ENCODE peak calls at places on chromosome 14, in six cellular contexts. One of them, this sample, is unnamed.

GRCh38 chr14:96631030-96631429 is 128.8 kb downstream of the PAPOLA start:
- DNase-seq in mammary epithelial cell: no peak
- DNase-seq in fibroblast of pulmonary artery: no peak
- DNase-seq in lower leg skin: peak
- DNase-seq in gastrocnemius medialis: no peak
- DNase-seq in lower lobe of right lung: no peak
- DNase-seq in this sample: no peak

GRCh38 chr14:38442208-38442607 is 186.3 kb upstream of the CLEC14A start:
- DNase-seq in fibroblast of pulmonary artery: peak
- DNase-seq in mammary epithelial cell: no peak
- DNase-seq in lower lobe of right lung: no peak
- DNase-seq in gastrocnemius medialis: no peak
- DNase-seq in lower leg skin: no peak
- DNase-seq in this sample: no peak

GRCh38 chr14:51603495-51603894 is 48.2 kb upstream of the FRMD6 start:
- DNase-seq in gastrocnemius medialis: no peak
- DNase-seq in mammary epithelial cell: no peak
- DNase-seq in fibroblast of pulmonary artery: peak
- DNase-seq in lower lobe of right lung: no peak
- DNase-seq in lower leg skin: no peak
- DNase-seq in this sample: peak

GRCh38 chr14:55805250-55805649 is 225.2 kb downstream of the KTN1 start:
- DNase-seq in fibroblast of pulmonary artery: no peak
- DNase-seq in mammary epithelial cell: no peak
- DNase-seq in gastrocnemius medialis: no peak
- DNase-seq in lower lobe of right lung: no peak
- DNase-seq in lower leg skin: no peak
- DNase-seq in this sample: no peak

GRCh38 chr14:22824711-22825359 is 4.9 kb upstream of the MRPL52 start:
- DNase-seq in lower lobe of right lung: no peak
- DNase-seq in lower leg skin: peak
- DNase-seq in gastrocnemius medialis: no peak
- DNase-seq in mammary epithelial cell: peak
- DNase-seq in fibroblast of pulmonary artery: peak
- DNase-seq in this sample: peak

GRCh38 chr14:77301103-77301502 is 19.6 kb downstream of the POMT2 start:
- DNase-seq in lower leg skin: peak
- DNase-seq in mammary epithelial cell: peak
- DNase-seq in fibroblast of pulmonary artery: peak
- DNase-seq in gastrocnemius medialis: peak
- DNase-seq in lower lobe of right lung: peak
- DNase-seq in this sample: peak

GRCh38 chr14:42200951-42201350 is 594.3 kb downstream of the LRFN5 start:
- DNase-seq in lower lobe of right lung: no peak
- DNase-seq in fibroblast of pulmonary artery: no peak
- DNase-seq in mammary epithelial cell: no peak
- DNase-seq in lower leg skin: no peak
- DNase-seq in gastrocnemius medialis: no peak
- DNase-seq in this sample: no peak

GRCh38 chr14:56195727-56196126 is 77.5 kb downstream of the PELI2 start:
- DNase-seq in lower lobe of right lung: no peak
- DNase-seq in lower leg skin: no peak
- DNase-seq in fibroblast of pulmonary artery: no peak
- DNase-seq in gastrocnemius medialis: no peak
- DNase-seq in mammary epithelial cell: no peak
- DNase-seq in this sample: no peak

GRCh38 chr14:23137221-23138172 is 18.4 kb upstream of the CEBPE start:
- DNase-seq in lower lobe of right lung: no peak
- DNase-seq in mammary epithelial cell: peak
- DNase-seq in lower leg skin: no peak
- DNase-seq in fibroblast of pulmonary artery: no peak
- DNase-seq in gastrocnemius medialis: no peak
- DNase-seq in this sample: peak

GRCh38 chr14:60722836-60723217 is 1.3 kb downstream of the SIX4 start:
- DNase-seq in fibroblast of pulmonary artery: no peak
- DNase-seq in lower lobe of right lung: no peak
- DNase-seq in mammary epithelial cell: no peak
- DNase-seq in lower leg skin: no peak
- DNase-seq in gastrocnemius medialis: peak
- DNase-seq in this sample: no peak

GRCh38 chr14:99043756-99044155 is 228.2 kb downstream of the BCL11B start:
- DNase-seq in mammary epithelial cell: no peak
- DNase-seq in lower lobe of right lung: no peak
- DNase-seq in lower leg skin: peak
- DNase-seq in gastrocnemius medialis: no peak
- DNase-seq in fibroblast of pulmonary artery: no peak
- DNase-seq in this sample: no peak

GRCh38 chr14:22850944-22851790 is 14.8 kb downstream of the MMP14 start:
- DNase-seq in lower lobe of right lung: peak
- DNase-seq in gastrocnemius medialis: peak
- DNase-seq in fibroblast of pulmonary artery: peak
- DNase-seq in lower leg skin: peak
- DNase-seq in mammary epithelial cell: peak
- DNase-seq in this sample: peak

GRCh38 chr14:44846232-44846824 is 115.4 kb downstream of the KLHL28 start:
- DNase-seq in fibroblast of pulmonary artery: peak
- DNase-seq in lower lobe of right lung: no peak
- DNase-seq in lower leg skin: no peak
- DNase-seq in gastrocnemius medialis: no peak
- DNase-seq in mammary epithelial cell: peak
- DNase-seq in this sample: peak

GRCh38 chr14:71711131-71711530 is 221.1 kb upstream of the RGS6 start:
- DNase-seq in lower lobe of right lung: no peak
- DNase-seq in gastrocnemius medialis: no peak
- DNase-seq in lower leg skin: no peak
- DNase-seq in fibroblast of pulmonary artery: no peak
- DNase-seq in mammary epithelial cell: no peak
- DNase-seq in this sample: no peak

GRCh38 chr14:96589577-96589976 is 87.4 kb downstream of the PAPOLA start:
- DNase-seq in lower leg skin: peak
- DNase-seq in mammary epithelial cell: no peak
- DNase-seq in fibroblast of pulmonary artery: no peak
- DNase-seq in gastrocnemius medialis: no peak
- DNase-seq in lower lobe of right lung: no peak
- DNase-seq in this sample: no peak

GRCh38 chr14:64807588-64807987 is 72.1 kb downstream of the SPTB start:
- DNase-seq in lower leg skin: no peak
- DNase-seq in fibroblast of pulmonary artery: no peak
- DNase-seq in lower lobe of right lung: no peak
- DNase-seq in gastrocnemius medialis: no peak
- DNase-seq in mammary epithelial cell: no peak
- DNase-seq in this sample: no peak

GRCh38 chr14:25620515-25620914 is 570.6 kb upstream of the STXBP6 start:
- DNase-seq in lower lobe of right lung: no peak
- DNase-seq in lower leg skin: no peak
- DNase-seq in mammary epithelial cell: no peak
- DNase-seq in gastrocnemius medialis: no peak
- DNase-seq in fibroblast of pulmonary artery: no peak
- DNase-seq in this sample: no peak

GRCh38 chr14:51304956-51305355 is 64.9 kb downstream of the TMX1 start:
- DNase-seq in gastrocnemius medialis: no peak
- DNase-seq in fibroblast of pulmonary artery: peak
- DNase-seq in mammary epithelial cell: peak
- DNase-seq in lower lobe of right lung: no peak
- DNase-seq in lower leg skin: no peak
- DNase-seq in this sample: peak

GRCh38 chr14:87255046-87255445 is 737.9 kb downstream of the GALC start:
- DNase-seq in lower leg skin: no peak
- DNase-seq in gastrocnemius medialis: no peak
- DNase-seq in lower lobe of right lung: no peak
- DNase-seq in mammary epithelial cell: no peak
- DNase-seq in fibroblast of pulmonary artery: no peak
- DNase-seq in this sample: no peak

GRCh38 chr14:77603654-77604270 is 12.7 kb downstream of the SPTLC2 start:
- DNase-seq in lower lobe of right lung: no peak
- DNase-seq in fibroblast of pulmonary artery: peak
- DNase-seq in mammary epithelial cell: no peak
- DNase-seq in gastrocnemius medialis: no peak
- DNase-seq in lower leg skin: no peak
- DNase-seq in this sample: peak

GRCh38 chr14:99554184-99554583 is 49.8 kb downstream of the CCDC85C start:
- DNase-seq in gastrocnemius medialis: no peak
- DNase-seq in fibroblast of pulmonary artery: no peak
- DNase-seq in lower lobe of right lung: no peak
- DNase-seq in lower leg skin: no peak
- DNase-seq in mammary epithelial cell: no peak
- DNase-seq in this sample: no peak

GRCh38 chr14:65156568-65157366 is 54.5 kb upstream of the MAX start:
- DNase-seq in lower lobe of right lung: peak
- DNase-seq in mammary epithelial cell: peak
- DNase-seq in lower leg skin: peak
- DNase-seq in gastrocnemius medialis: peak
- DNase-seq in fibroblast of pulmonary artery: peak
- DNase-seq in this sample: peak

GRCh38 chr14:97224016-97224415 is 426.8 kb downstream of the VRK1 start:
- DNase-seq in fibroblast of pulmonary artery: no peak
- DNase-seq in gastrocnemius medialis: no peak
- DNase-seq in lower leg skin: no peak
- DNase-seq in mammary epithelial cell: no peak
- DNase-seq in lower lobe of right lung: no peak
- DNase-seq in this sample: no peak

DNA sequence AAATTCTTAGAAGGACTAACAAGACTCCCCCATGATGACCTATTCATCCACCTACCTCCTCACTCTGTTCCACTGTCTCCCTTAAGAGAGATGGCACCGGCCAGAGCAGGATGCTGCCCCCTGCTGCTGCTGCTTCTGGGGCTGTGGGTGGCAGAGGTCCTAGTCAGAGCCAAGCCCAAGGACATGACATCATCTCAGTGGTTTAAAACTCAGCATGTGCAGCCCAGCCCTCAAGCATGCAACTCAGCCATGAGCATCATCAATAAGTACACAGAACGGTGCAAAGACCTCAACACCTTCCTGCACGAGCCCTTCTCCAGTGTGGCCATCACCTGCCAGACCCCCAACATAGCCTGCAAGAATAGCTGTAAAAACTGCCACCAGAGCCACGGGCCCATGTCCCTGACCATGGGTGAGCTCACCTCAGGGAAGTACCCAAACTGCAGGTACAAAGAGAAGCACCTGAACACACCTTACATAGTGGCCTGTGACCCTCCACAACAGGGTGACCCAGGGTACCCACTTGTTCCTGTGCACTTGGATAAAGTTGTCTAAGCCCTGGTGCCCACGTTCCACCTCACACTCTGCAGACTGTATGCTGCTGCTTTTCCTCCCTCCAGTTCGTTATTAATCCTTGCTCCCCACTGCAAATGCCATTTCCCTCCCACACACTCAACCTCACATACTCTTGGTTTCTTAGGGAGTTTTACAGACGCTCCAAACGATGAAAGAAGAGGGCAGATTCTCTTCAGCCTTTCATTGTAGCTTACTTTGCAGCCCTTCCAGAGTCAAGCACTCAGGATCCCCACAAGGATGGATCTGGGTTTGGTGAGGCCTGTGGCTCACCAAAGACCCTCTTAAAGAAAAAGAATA is at the start of gene RNASE8:
- DNase-seq in lower lobe of right lung: no peak
- DNase-seq in lower leg skin: peak
- DNase-seq in gastrocnemius medialis: no peak
- DNase-seq in fibroblast of pulmonary artery: no peak
- DNase-seq in mammary epithelial cell: peak
- DNase-seq in this sample: peak
- TF ChIP-seq CTCF in lower lobe of right lung: no peak
- TF ChIP-seq CTCF in lower leg skin: no peak
- TF ChIP-seq CTCF in gastrocnemius medialis: no peak
- TF ChIP-seq CTCF in fibroblast of pulmonary artery: no peak
- TF ChIP-seq CTCF in mammary epithelial cell: no peak
- TF ChIP-seq CTCF in this sample: no peak

DNA sequence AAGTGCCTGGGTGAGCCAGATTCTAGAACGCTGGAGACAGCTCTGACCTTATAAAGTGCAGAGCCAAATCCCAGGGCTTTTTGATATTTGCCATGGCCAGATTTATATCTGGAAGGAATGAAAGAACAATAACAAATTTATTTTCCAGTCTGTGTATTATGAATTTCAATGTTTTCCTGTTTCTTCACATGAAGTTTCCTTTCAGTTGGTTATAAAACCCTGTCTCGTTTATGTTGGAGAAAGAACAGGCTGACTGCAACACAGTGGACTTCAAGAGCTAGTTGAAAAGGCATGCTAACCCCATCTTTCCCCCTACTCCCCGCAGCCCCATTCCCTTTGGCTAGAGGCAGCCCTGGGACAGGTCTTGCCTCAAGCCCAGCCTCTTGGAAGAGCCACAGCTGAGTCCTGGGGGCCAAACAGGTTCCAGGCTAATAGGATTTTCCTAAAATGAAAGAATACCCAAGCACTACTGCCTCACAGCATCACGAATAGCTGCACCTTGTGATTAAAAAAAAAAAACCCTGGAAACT is 1.7 kb downstream of the FBLN5 start:
- DNase-seq in lower leg skin: peak
- DNase-seq in lower lobe of right lung: no peak
- DNase-seq in fibroblast of pulmonary artery: no peak
- DNase-seq in mammary epithelial cell: no peak
- DNase-seq in gastrocnemius medialis: no peak
- DNase-seq in this sample: no peak
- H3K4me3 ChIP-seq in lower leg skin: peak
- H3K4me3 ChIP-seq in lower lobe of right lung: peak
- H3K4me3 ChIP-seq in fibroblast of pulmonary artery: peak
- H3K4me3 ChIP-seq in mammary epithelial cell: no peak
- H3K4me3 ChIP-seq in gastrocnemius medialis: peak
- H3K4me3 ChIP-seq in this sample: no peak

DNA sequence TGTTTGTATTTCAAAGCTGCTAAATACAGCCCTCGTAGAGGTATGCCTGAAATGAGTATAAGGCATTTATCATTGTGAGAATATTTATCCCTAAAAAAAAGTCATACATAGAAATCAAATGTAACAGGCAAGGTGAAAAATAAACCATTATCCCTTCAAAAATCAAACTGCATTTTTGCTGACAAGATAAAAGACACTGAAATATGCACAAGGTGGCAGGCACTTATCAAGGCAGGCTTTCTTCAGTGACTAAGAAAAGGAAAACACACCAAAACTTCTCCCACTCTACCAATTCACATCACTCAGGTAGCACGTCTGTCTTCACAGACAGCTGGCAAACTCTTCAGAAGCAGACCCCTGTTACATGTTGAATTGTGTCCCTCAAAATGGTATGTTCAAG is 23.6 kb downstream of the ARMH4 start:
- DNase-seq in lower leg skin: no peak
- DNase-seq in fibroblast of pulmonary artery: no peak
- DNase-seq in gastrocnemius medialis: no peak
- DNase-seq in mammary epithelial cell: no peak
- DNase-seq in lower lobe of right lung: no peak
- DNase-seq in this sample: no peak
- TF ChIP-seq CTCF in lower leg skin: no peak
- TF ChIP-seq CTCF in fibroblast of pulmonary artery: no peak
- TF ChIP-seq CTCF in gastrocnemius medialis: no peak
- TF ChIP-seq CTCF in mammary epithelial cell: no peak
- TF ChIP-seq CTCF in lower lobe of right lung: no peak
- TF ChIP-seq CTCF in this sample: no peak

DNA sequence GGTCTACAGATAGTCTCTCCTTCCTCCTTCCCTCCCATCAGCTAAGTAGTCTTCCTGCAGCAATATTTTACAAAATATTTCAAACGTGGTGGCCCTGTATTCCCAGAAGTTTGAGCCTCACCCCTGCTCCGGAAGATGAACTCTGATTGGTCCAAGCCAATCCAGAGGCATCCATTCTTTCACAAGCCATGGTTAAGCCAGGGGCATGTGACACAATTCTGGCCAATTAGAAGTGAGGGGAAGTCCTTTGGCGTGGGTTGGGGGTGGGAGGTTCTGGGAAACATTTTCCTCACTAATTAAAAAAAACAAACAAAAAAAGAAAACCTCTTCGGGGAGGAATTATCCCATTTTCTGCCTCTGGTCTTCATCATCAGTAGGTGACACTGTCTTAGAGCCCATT is 69.4 kb upstream of the GSC start:
- DNase-seq in gastrocnemius medialis: no peak
- DNase-seq in mammary epithelial cell: no peak
- DNase-seq in lower lobe of right lung: no peak
- DNase-seq in lower leg skin: no peak
- DNase-seq in fibroblast of pulmonary artery: no peak
- DNase-seq in this sample: no peak
- H3K4me3 ChIP-seq in gastrocnemius medialis: no peak
- H3K4me3 ChIP-seq in mammary epithelial cell: no peak
- H3K4me3 ChIP-seq in lower lobe of right lung: no peak
- H3K4me3 ChIP-seq in lower leg skin: no peak
- H3K4me3 ChIP-seq in fibroblast of pulmonary artery: no peak
- H3K4me3 ChIP-seq in this sample: no peak

This sample was measured in epithelial cell of esophagus.